ENCODE peak calls at places on chromosomes 16 and 17, in ten cellular contexts. One of them, this sample, is unnamed.

GRCh38 chr16:16857603-16858283 is 478.8 kb downstream of the NPIPA7 start:
- DNase-seq in ovary: no peak
- DNase-seq in left ventricle myocardium inferior: no peak
- DNase-seq in cardiac muscle cell: no peak
- DNase-seq in HCT116: no peak
- DNase-seq in spleen: no peak
- DNase-seq in suprapubic skin: no peak
- DNase-seq in AG04450: no peak
- DNase-seq in adrenal gland: no peak
- DNase-seq in OCI-LY7: no peak
- DNase-seq in this sample: no peak

GRCh38 chr16:6512512-6512911 is 820.1 kb upstream of the RBFOX1 start:
- DNase-seq in ovary: no peak
- DNase-seq in left ventricle myocardium inferior: no peak
- DNase-seq in cardiac muscle cell: no peak
- DNase-seq in HCT116: no peak
- DNase-seq in spleen: no peak
- DNase-seq in suprapubic skin: no peak
- DNase-seq in AG04450: no peak
- DNase-seq in adrenal gland: no peak
- DNase-seq in OCI-LY7: no peak
- DNase-seq in this sample: no peak

GRCh38 chr17:45942284-45942683 is 47.9 kb downstream of the MAPT start:
- DNase-seq in ovary: peak; percentile 20
- DNase-seq in left ventricle myocardium inferior: peak; percentile 86
- DNase-seq in cardiac muscle cell: peak; percentile 20
- DNase-seq in HCT116: no peak
- DNase-seq in spleen: no peak
- DNase-seq in suprapubic skin: peak; percentile 86
- DNase-seq in AG04450: no peak
- DNase-seq in adrenal gland: peak; percentile 45
- DNase-seq in OCI-LY7: no peak
- DNase-seq in this sample: no peak

GRCh38 chr16:23509763-23510153 is 536 bp downstream of the GGA2 start:
- DNase-seq in ovary: no peak
- DNase-seq in left ventricle myocardium inferior: no peak
- DNase-seq in cardiac muscle cell: peak; percentile 38
- DNase-seq in HCT116: no peak
- DNase-seq in spleen: no peak
- DNase-seq in suprapubic skin: no peak
- DNase-seq in AG04450: no peak
- DNase-seq in adrenal gland: peak; percentile 60
- DNase-seq in OCI-LY7: peak; percentile 55
- DNase-seq in this sample: peak; percentile 77

GRCh38 chr17:64020068-64020766 is at the start of gene ICAM2:
- DNase-seq in ovary: peak; percentile 57
- DNase-seq in left ventricle myocardium inferior: peak; percentile 61
- DNase-seq in cardiac muscle cell: no peak
- DNase-seq in HCT116: no peak
- DNase-seq in spleen: peak; percentile 95
- DNase-seq in suprapubic skin: peak; percentile 84
- DNase-seq in AG04450: no peak
- DNase-seq in adrenal gland: peak; percentile 13
- DNase-seq in OCI-LY7: peak; percentile 91
- DNase-seq in this sample: peak; percentile 89

GRCh38 chr16:50146479-50147435 is 6.3 kb upstream of the TENT4B start:
- DNase-seq in ovary: no peak
- DNase-seq in left ventricle myocardium inferior: no peak
- DNase-seq in cardiac muscle cell: peak; percentile 23
- DNase-seq in HCT116: no peak
- DNase-seq in spleen: no peak
- DNase-seq in suprapubic skin: no peak
- DNase-seq in AG04450: no peak
- DNase-seq in adrenal gland: no peak
- DNase-seq in OCI-LY7: no peak
- DNase-seq in this sample: no peak

GRCh38 chr16:50611332-50611934 is 63.2 kb downstream of the NKD1 start:
- DNase-seq in ovary: no peak
- DNase-seq in left ventricle myocardium inferior: no peak
- DNase-seq in cardiac muscle cell: peak; percentile 42
- DNase-seq in HCT116: no peak
- DNase-seq in spleen: no peak
- DNase-seq in suprapubic skin: no peak
- DNase-seq in AG04450: no peak
- DNase-seq in adrenal gland: peak; percentile 19
- DNase-seq in OCI-LY7: no peak
- DNase-seq in this sample: peak; percentile 45

GRCh38 chr17:57135748-57136342 is 50.8 kb downstream of the AKAP1 start:
- DNase-seq in ovary: no peak
- DNase-seq in left ventricle myocardium inferior: no peak
- DNase-seq in cardiac muscle cell: no peak
- DNase-seq in HCT116: no peak
- DNase-seq in spleen: no peak
- DNase-seq in suprapubic skin: no peak
- DNase-seq in AG04450: no peak
- DNase-seq in adrenal gland: no peak
- DNase-seq in OCI-LY7: no peak
- DNase-seq in this sample: no peak

GRCh38 chr17:73184133-73184993 is 8.5 kb upstream of the COG1 start:
- DNase-seq in ovary: no peak
- DNase-seq in left ventricle myocardium inferior: no peak
- DNase-seq in cardiac muscle cell: no peak
- DNase-seq in HCT116: no peak
- DNase-seq in spleen: no peak
- DNase-seq in suprapubic skin: no peak
- DNase-seq in AG04450: no peak
- DNase-seq in adrenal gland: no peak
- DNase-seq in OCI-LY7: no peak
- DNase-seq in this sample: no peak

GRCh38 chr17:4577386-4577993 is 6.8 kb upstream of the SMTNL2 start:
- DNase-seq in ovary: no peak
- DNase-seq in left ventricle myocardium inferior: no peak
- DNase-seq in cardiac muscle cell: peak; percentile 41
- DNase-seq in HCT116: no peak
- DNase-seq in spleen: peak; percentile 30
- DNase-seq in suprapubic skin: no peak
- DNase-seq in AG04450: no peak
- DNase-seq in adrenal gland: no peak
- DNase-seq in OCI-LY7: no peak
- DNase-seq in this sample: no peak

GRCh38 chr16:445566-445965 is 20.1 kb downstream of the RAB11FIP3 start:
- DNase-seq in ovary: no peak
- DNase-seq in left ventricle myocardium inferior: no peak
- DNase-seq in cardiac muscle cell: no peak
- DNase-seq in HCT116: no peak
- DNase-seq in spleen: no peak
- DNase-seq in suprapubic skin: no peak
- DNase-seq in AG04450: no peak
- DNase-seq in adrenal gland: no peak
- DNase-seq in OCI-LY7: no peak
- DNase-seq in this sample: no peak

GRCh38 chr16:30064746-30065111 is 831 bp upstream of the ALDOA start:
- DNase-seq in ovary: no peak
- DNase-seq in left ventricle myocardium inferior: no peak
- DNase-seq in cardiac muscle cell: no peak
- DNase-seq in HCT116: no peak
- DNase-seq in spleen: no peak
- DNase-seq in suprapubic skin: no peak
- DNase-seq in AG04450: no peak
- DNase-seq in adrenal gland: no peak
- DNase-seq in OCI-LY7: no peak
- DNase-seq in this sample: no peak

GRCh38 chr16:55470533-55471371 is 8.2 kb upstream of the MMP2 start:
- DNase-seq in ovary: no peak
- DNase-seq in left ventricle myocardium inferior: no peak
- DNase-seq in cardiac muscle cell: peak; percentile 54
- DNase-seq in HCT116: no peak
- DNase-seq in spleen: no peak
- DNase-seq in suprapubic skin: no peak
- DNase-seq in AG04450: no peak
- DNase-seq in adrenal gland: no peak
- DNase-seq in OCI-LY7: no peak
- DNase-seq in this sample: no peak

GRCh38 chr16:57622361-57623250 is 5.8 kb upstream of the ADGRG1 start:
- DNase-seq in ovary: no peak
- DNase-seq in left ventricle myocardium inferior: no peak
- DNase-seq in cardiac muscle cell: peak; percentile 41
- DNase-seq in HCT116: no peak
- DNase-seq in spleen: peak; percentile 67
- DNase-seq in suprapubic skin: no peak
- DNase-seq in AG04450: no peak
- DNase-seq in adrenal gland: peak; percentile 45
- DNase-seq in OCI-LY7: no peak
- DNase-seq in this sample: peak; percentile 89

GRCh38 chr16:57619133-57619605 is 9.3 kb upstream of the ADGRG1 start:
- DNase-seq in ovary: no peak
- DNase-seq in left ventricle myocardium inferior: no peak
- DNase-seq in cardiac muscle cell: no peak
- DNase-seq in HCT116: no peak
- DNase-seq in spleen: peak; percentile 52
- DNase-seq in suprapubic skin: peak; percentile 53
- DNase-seq in AG04450: no peak
- DNase-seq in adrenal gland: peak; percentile 4
- DNase-seq in OCI-LY7: no peak
- DNase-seq in this sample: peak; percentile 62

GRCh38 chr16:57619606-57620315 is 8.7 kb upstream of the ADGRG1 start:
- DNase-seq in ovary: peak; percentile 5
- DNase-seq in left ventricle myocardium inferior: no peak
- DNase-seq in cardiac muscle cell: no peak
- DNase-seq in HCT116: no peak
- DNase-seq in spleen: peak; percentile 67
- DNase-seq in suprapubic skin: peak; percentile 86
- DNase-seq in AG04450: no peak
- DNase-seq in adrenal gland: peak; percentile 4
- DNase-seq in OCI-LY7: no peak
- DNase-seq in this sample: peak; percentile 94

GRCh38 chr16:57621521-57622268 is 6.7 kb upstream of the ADGRG1 start:
- DNase-seq in ovary: no peak
- DNase-seq in left ventricle myocardium inferior: no peak
- DNase-seq in cardiac muscle cell: no peak
- DNase-seq in HCT116: no peak
- DNase-seq in spleen: peak; percentile 66
- DNase-seq in suprapubic skin: no peak
- DNase-seq in AG04450: no peak
- DNase-seq in adrenal gland: peak; percentile 14
- DNase-seq in OCI-LY7: no peak
- DNase-seq in this sample: peak; percentile 69

GRCh38 chr16:57620316-57621231 is 7.9 kb upstream of the ADGRG1 start:
- DNase-seq in ovary: no peak
- DNase-seq in left ventricle myocardium inferior: no peak
- DNase-seq in cardiac muscle cell: no peak
- DNase-seq in HCT116: no peak
- DNase-seq in spleen: peak; percentile 46
- DNase-seq in suprapubic skin: peak; percentile 81
- DNase-seq in AG04450: no peak
- DNase-seq in adrenal gland: peak; percentile 4
- DNase-seq in OCI-LY7: no peak
- DNase-seq in this sample: peak; percentile 72
- H3K4me3 ChIP-seq in ovary: no peak overlapping the region
- H3K4me3 ChIP-seq in left ventricle myocardium inferior: no peak overlapping the region
- H3K4me3 ChIP-seq in cardiac muscle cell: no peak overlapping the region
- H3K4me3 ChIP-seq in HCT116: peak overlapping the region; percentile 82
- H3K4me3 ChIP-seq in spleen: no peak overlapping the region
- H3K4me3 ChIP-seq in suprapubic skin: peak overlapping the region; percentile 46
- H3K4me3 ChIP-seq in AG04450: no peak overlapping the region
- H3K4me3 ChIP-seq in adrenal gland: no peak overlapping the region
- H3K4me3 ChIP-seq in OCI-LY7: no peak overlapping the region
- H3K4me3 ChIP-seq in this sample: peak overlapping the region; percentile 58

GRCh38 chr16:27174798-27175197 is 28.5 kb upstream of the KDM8 start:
- DNase-seq in ovary: no peak
- DNase-seq in left ventricle myocardium inferior: no peak
- DNase-seq in cardiac muscle cell: peak; percentile 20
- DNase-seq in HCT116: no peak
- DNase-seq in spleen: no peak
- DNase-seq in suprapubic skin: no peak
- DNase-seq in AG04450: no peak
- DNase-seq in adrenal gland: no peak
- DNase-seq in OCI-LY7: no peak
- DNase-seq in this sample: no peak

GRCh38 chr16:27174007-27174406 is 29.3 kb upstream of the KDM8 start:
- DNase-seq in ovary: no peak
- DNase-seq in left ventricle myocardium inferior: no peak
- DNase-seq in cardiac muscle cell: no peak
- DNase-seq in HCT116: no peak
- DNase-seq in spleen: peak; percentile 85
- DNase-seq in suprapubic skin: no peak
- DNase-seq in AG04450: no peak
- DNase-seq in adrenal gland: no peak
- DNase-seq in OCI-LY7: peak; percentile 96
- DNase-seq in this sample: no peak

GRCh38 chr16:27179500-27180072 is 23.7 kb upstream of the KDM8 start:
- DNase-seq in ovary: peak; percentile 78
- DNase-seq in left ventricle myocardium inferior: peak; percentile 89
- DNase-seq in cardiac muscle cell: peak; percentile 83
- DNase-seq in HCT116: peak; percentile 58
- DNase-seq in spleen: peak; percentile 94
- DNase-seq in suprapubic skin: peak; percentile 92
- DNase-seq in AG04450: no peak
- DNase-seq in adrenal gland: peak; percentile 80
- DNase-seq in OCI-LY7: peak; percentile 87
- DNase-seq in this sample: peak; percentile 92

GRCh38 chr16:27177031-27177774 is 26.1 kb upstream of the KDM8 start:
- DNase-seq in ovary: no peak
- DNase-seq in left ventricle myocardium inferior: no peak
- DNase-seq in cardiac muscle cell: peak; percentile 64
- DNase-seq in HCT116: no peak
- DNase-seq in spleen: no peak
- DNase-seq in suprapubic skin: no peak
- DNase-seq in AG04450: peak; percentile 62
- DNase-seq in adrenal gland: no peak
- DNase-seq in OCI-LY7: no peak
- DNase-seq in this sample: no peak

GRCh38 chr16:27175888-27176287 is 27.4 kb upstream of the KDM8 start:
- DNase-seq in ovary: no peak
- DNase-seq in left ventricle myocardium inferior: no peak
- DNase-seq in cardiac muscle cell: no peak
- DNase-seq in HCT116: no peak
- DNase-seq in spleen: no peak
- DNase-seq in suprapubic skin: no peak
- DNase-seq in AG04450: no peak
- DNase-seq in adrenal gland: no peak
- DNase-seq in OCI-LY7: no peak
- DNase-seq in this sample: no peak
- H3K27ac ChIP-seq in ovary: no peak overlapping the region
- H3K27ac ChIP-seq in left ventricle myocardium inferior: no peak overlapping the region
- H3K27ac ChIP-seq in cardiac muscle cell: no peak overlapping the region
- H3K27ac ChIP-seq in HCT116: no peak overlapping the region
- H3K27ac ChIP-seq in spleen: no peak overlapping the region
- H3K27ac ChIP-seq in suprapubic skin: no peak overlapping the region
- H3K27ac ChIP-seq in AG04450: no peak overlapping the region
- H3K27ac ChIP-seq in adrenal gland: no peak overlapping the region
- H3K27ac ChIP-seq in OCI-LY7: peak overlapping the region; percentile 93
- H3K27ac ChIP-seq in this sample: no peak overlapping the region

GRCh38 chr16:66494916-66495315 is 55.0 kb downstream of the TK2 start:
- DNase-seq in ovary: no peak
- DNase-seq in left ventricle myocardium inferior: no peak
- DNase-seq in cardiac muscle cell: no peak
- DNase-seq in HCT116: no peak
- DNase-seq in spleen: no peak
- DNase-seq in suprapubic skin: no peak
- DNase-seq in AG04450: no peak
- DNase-seq in adrenal gland: no peak
- DNase-seq in OCI-LY7: no peak
- DNase-seq in this sample: no peak
- TF ChIP-seq CTCF in ovary: no peak
- TF ChIP-seq CTCF in left ventricle myocardium inferior: no peak
- TF ChIP-seq CTCF in cardiac muscle cell: no peak
- TF ChIP-seq CTCF in HCT116: no peak
- TF ChIP-seq CTCF in spleen: no peak
- TF ChIP-seq CTCF in suprapubic skin: no peak
- TF ChIP-seq CTCF in AG04450: no peak
- TF ChIP-seq CTCF in adrenal gland: no peak
- TF ChIP-seq CTCF in OCI-LY7: no peak
- TF ChIP-seq CTCF in this sample: no peak

GRCh38 chr17:44108440-44109311 is 14.8 kb downstream of the HDAC5 start:
- DNase-seq in ovary: peak; percentile 96
- DNase-seq in left ventricle myocardium inferior: peak; percentile 85
- DNase-seq in cardiac muscle cell: peak; percentile 94
- DNase-seq in HCT116: no peak
- DNase-seq in spleen: no peak
- DNase-seq in suprapubic skin: peak; percentile 85
- DNase-seq in AG04450: peak; percentile 91
- DNase-seq in adrenal gland: peak; percentile 99
- DNase-seq in OCI-LY7: no peak
- DNase-seq in this sample: peak; percentile 95
- H3K4me3 ChIP-seq in ovary: no peak overlapping the region
- H3K4me3 ChIP-seq in left ventricle myocardium inferior: peak overlapping the region; percentile 71
- H3K4me3 ChIP-seq in cardiac muscle cell: no peak overlapping the region
- H3K4me3 ChIP-seq in HCT116: no peak overlapping the region
- H3K4me3 ChIP-seq in spleen: no peak overlapping the region
- H3K4me3 ChIP-seq in suprapubic skin: peak overlapping the region; percentile 44
- H3K4me3 ChIP-seq in AG04450: peak overlapping the region; percentile 38
- H3K4me3 ChIP-seq in adrenal gland: no peak overlapping the region
- H3K4me3 ChIP-seq in OCI-LY7: no peak overlapping the region
- H3K4me3 ChIP-seq in this sample: peak overlapping the region; percentile 55